ENCODE peak calls at places on chromosomes 11 and 22, in four cellular contexts. I is K562, O is HepG2, E is GM12878. B is an unnamed sample.

GRCh38 chr22:48888466-48889208 is 939.0 kb downstream of the BRD1 start:
- DNase-seq in E (no peak), I (no peak), O (no peak), B (no peak)

GRCh38 chr11:128643661-128644060 is 50.2 kb upstream of the FLI1 start:
- DNase-seq in E (no peak), O (no peak), I (no peak), B (no peak)

GRCh38 chr11:9596926-9597325 is 23.5 kb downstream of the WEE1 start:
- DNase-seq in I (no peak), E (no peak), O (no peak), B (no peak)

GRCh38 chr11:46009647-46010046 is 87.2 kb downstream of the LARGE2 start:
- DNase-seq in I (no peak), O (no peak), E (no peak), B (no peak)

GRCh38 chr22:22558972-22559603 is at the start of gene PRAME:
- DNase-seq in O (peak; percentile 79), E (peak; percentile 11), I (peak; percentile 100), B (peak; percentile 97)

GRCh38 chr11:80109031-80109430 is 668.2 kb upstream of the TENM4 start:
- DNase-seq in E (no peak), I (no peak), O (no peak), B (no peak)

GRCh38 chr11:21414928-21415327 is 745.5 kb downstream of the NELL1 start:
- DNase-seq in E (no peak), I (no peak), O (no peak), B (no peak)

GRCh38 chr11:129894281-129895125 is 875 bp downstream of the NFRKB start:
- DNase-seq in I (no peak), O (no peak), E (no peak), B (no peak)

GRCh38 chr22:21961886-21962654 is 9.4 kb upstream of the PPM1F start:
- DNase-seq in E (no peak), O (no peak), I (no peak), B (no peak)

GRCh38 chr22:37753746-37754145 is 54.0 kb upstream of the GCAT start:
- DNase-seq in O (no peak), I (no peak), E (no peak), B (no peak)

GRCh38 chr11:73693877-73694525 is 47.6 kb downstream of the PLEKHB1 start:
- DNase-seq in I (no peak), E (no peak), O (no peak), B (no peak)

GRCh38 chr22:16845465-16845864 is 20.3 kb upstream of the XKR3 start:
- DNase-seq in E (no peak), O (no peak), I (no peak), B (no peak)

GRCh38 chr22:48520888-48521600 is 1306.6 kb downstream of the BRD1 start:
- DNase-seq in O (no peak), I (peak; percentile 10), E (no peak), B (no peak)

GRCh38 chr11:78290293-78291176 is 101.8 kb downstream of the USP35 start:
- DNase-seq in I (peak; percentile 43), O (peak; percentile 97), E (no peak), B (no peak)

GRCh38 chr11:75851203-75851602 is 36.2 kb downstream of the UVRAG start:
- DNase-seq in E (no peak), O (no peak), I (no peak), B (no peak)

GRCh38 chr22:42171417-42171816 is 40.8 kb upstream of the CYP2D6 start:
- DNase-seq in O (no peak), I (no peak), E (no peak), B (no peak)

GRCh38 chr11:74257934-74258553 is 53.4 kb downstream of the P4HA3 start:
- DNase-seq in O (no peak), I (no peak), E (no peak), B (no peak)

GRCh38 chr11:133619973-133620372 is 87.7 kb upstream of the OPCML start:
- DNase-seq in E (peak; percentile 2), O (peak; percentile 2), I (no peak), B (no peak)

GRCh38 chr11:109993786-109994185 is 99.4 kb upstream of the ZC3H12C start:
- DNase-seq in I (no peak), O (no peak), E (no peak), B (no peak)

GRCh38 chr22:43277091-43277490 is 66.1 kb downstream of the SCUBE1 start:
- DNase-seq in I (no peak), E (no peak), O (no peak), B (no peak)

GRCh38 chr11:61752117-61752924 is at the start of gene MYRF:
- DNase-seq in O (no peak), E (no peak), I (peak; percentile 88), B (peak; percentile 87)

GRCh38 chr22:26461188-26461810 is 22.3 kb downstream of the HPS4 start:
- DNase-seq in E (no peak), I (peak; percentile 51), O (peak; percentile 24), B (peak; percentile 84)

GRCh38 chr11:57224537-57224936 is 12.5 kb downstream of the APLNR start:
- DNase-seq in I (no peak), O (no peak), E (no peak), B (no peak)

GRCh38 chr22:23069502-23070357 is 589 bp upstream of the GNAZ start:
- DNase-seq in O (peak; percentile 77), I (peak; percentile 100), E (peak; percentile 15), B (peak; percentile 100)

GRCh38 chr11:132604446-132604845 is 927.9 kb downstream of the OPCML start:
- DNase-seq in O (no peak), E (no peak), I (no peak), B (no peak)

GRCh38 chr11:134846776-134847722 is 435.0 kb upstream of the B3GAT1 start:
- DNase-seq in I (no peak), O (no peak), E (no peak), B (no peak)

GRCh38 chr22:36439481-36440271 is 41.8 kb downstream of the TXN2 start:
- DNase-seq in E (no peak), I (peak; percentile 66), O (peak; percentile 53), B (peak; percentile 24)

GRCh38 chr11:45817191-45817590 is 12.2 kb downstream of the SLC35C1 start:
- DNase-seq in I (no peak), O (no peak), E (peak; percentile 43), B (no peak)

GRCh38 chr11:76184551-76184993 is 21.7 kb downstream of the WNT11 start:
- DNase-seq in O (no peak), E (no peak), I (peak; percentile 48), B (no peak)

GRCh38 chr22:39907605-39908097 is 6.8 kb downstream of the GRAP2 start:
- DNase-seq in E (no peak), I (no peak), O (no peak), B (no peak)

GRCh38 chr11:107545101-107545514 is 20.4 kb downstream of the ALKBH8 start:
- DNase-seq in E (no peak), O (no peak), I (no peak), B (no peak)
- TF ChIP-seq SP1 in E (no peak), O (no peak), I (no peak), B (no peak)

DNA sequence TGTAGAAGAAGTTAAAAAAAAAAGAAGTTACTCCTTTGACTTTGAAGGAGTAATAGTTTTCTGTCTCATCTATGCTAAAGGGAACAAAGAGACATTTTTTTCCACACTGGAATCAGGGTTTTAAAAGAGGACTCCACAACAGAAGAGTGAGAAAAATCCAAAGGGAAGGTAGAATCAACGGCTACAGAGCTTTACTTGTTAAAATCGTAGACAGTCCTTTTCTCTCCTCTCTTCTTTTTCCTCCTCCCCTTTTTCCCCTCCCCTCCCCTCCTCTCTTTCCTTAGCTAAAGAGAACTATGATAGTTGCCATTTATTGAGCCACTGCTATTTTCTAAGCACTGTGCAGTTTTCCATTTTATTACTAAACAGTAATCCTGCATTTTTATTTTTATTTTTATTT is 29.2 kb downstream of the DDIAS start:
- DNase-seq in E (no peak), O (no peak), I (no peak), B (no peak)
- TF ChIP-seq FOXM1 in E (no peak), O (no peak), I (no peak), B (no peak)

GRCh38 chr22:18152519-18152918 is 2.5 kb downstream of the USP18 start:
- DNase-seq in I (no peak), O (no peak), E (peak; percentile 26), B (no peak)

GRCh38 chr22:18154821-18155390 is 4.9 kb downstream of the USP18 start:
- DNase-seq in I (no peak), E (no peak), O (no peak), B (no peak)

GRCh38 chr22:18157714-18158028 is 7.7 kb downstream of the USP18 start:
- DNase-seq in O (no peak), E (no peak), I (no peak), B (no peak)

GRCh38 chr22:18156878-18157713 is 7.1 kb downstream of the USP18 start:
- DNase-seq in O (peak; percentile 64), E (no peak), I (peak; percentile 66), B (peak; percentile 82)
- TF ChIP-seq SP1 in O (no peak), E (no peak), I (no peak), B (no peak)

GRCh38 chr22:17882727-17883126 is 108.5 kb upstream of the BID start:
- DNase-seq in O (no peak), E (no peak), I (no peak), B (no peak)

GRCh38 chr22:17883356-17883755 is 109.1 kb upstream of the BID start:
- DNase-seq in I (no peak), E (no peak), O (no peak), B (no peak)

GRCh38 chr22:17884084-17884483 is 109.8 kb upstream of the BID start:
- DNase-seq in O (no peak), I (no peak), E (no peak), B (no peak)

GRCh38 chr22:17882162-17882561 is 107.9 kb upstream of the BID start:
- DNase-seq in I (no peak), E (no peak), O (no peak), B (no peak)

GRCh38 chr22:17884951-17885350 is 110.7 kb upstream of the BID start:
- DNase-seq in E (no peak), O (no peak), I (no peak), B (no peak)
- TF ChIP-seq FOXM1 in E (no peak), O (no peak), I (no peak), B (no peak)

GRCh38 chr22:44403166-44403565 is 90.4 kb upstream of the SHISAL1 start:
- DNase-seq in O (no peak), E (no peak), I (no peak), B (no peak)
- TF ChIP-seq SP1 in O (no peak), E (no peak), I (no peak), B (no peak)

GRCh38 chr11:32698579-32698978 is 95.9 kb downstream of the CCDC73 start:
- DNase-seq in O (peak; percentile 9), I (no peak), E (no peak), B (no peak)
- TF ChIP-seq FOXM1 in O (no peak), I (no peak), E (no peak), B (no peak)

GRCh38 chr11:117098269-117099231 is at the start of gene SIK3:
- DNase-seq in E (peak; percentile 53), O (peak; percentile 65), I (peak; percentile 98), B (peak; percentile 99)
- TF ChIP-seq SP1 in E (no peak), O (no peak), I (no peak), B (no peak)